ENCODE peak calls at places on chromosomes 3 and 15, in four cellular contexts. P is stimulated activated naive B cell treated with anti-CD40 and anti-IgM and Interleukin-4, amounts not matched to agents 10 μg/mL and 1 μg/mL and 100 μg/mL, for 72 hours; K is LoVo; F is AG08396. B is an unnamed sample.

GRCh38 chr15:100201376-100202280 is 140.1 kb downstream of the ADAMTS17 start:
- DNase-seq in F (no peak), K (no peak), P (no peak), B (no peak)

GRCh38 chr3:70994644-70995043 is 588.9 kb downstream of the FOXP1 start:
- DNase-seq in K (no peak), P (no peak), F (no peak), B (no peak)

GRCh38 chr15:99618941-99619411 is 53.2 kb downstream of the MEF2A start:
- DNase-seq in P (no peak), F (peak), K (no peak), B (no peak)

GRCh38 chr15:77497108-77497737 is 76.5 kb downstream of the HMG20A start:
- DNase-seq in K (no peak), F (peak), P (no peak), B (peak)

GRCh38 chr3:14145236-14145635 is 20.4 kb downstream of the TMEM43 start:
- DNase-seq in F (peak), P (no peak), K (no peak), B (no peak)

GRCh38 chr3:4401441-4401840 is 65.6 kb downstream of the SUMF1 start:
- DNase-seq in K (no peak), P (no peak), F (no peak), B (no peak)

GRCh38 chr3:39707314-39707909 is 102.0 kb upstream of the MYRIP start:
- DNase-seq in K (peak), P (no peak), F (peak), B (no peak)

GRCh38 chr3:53192608-53193007 is 31.6 kb downstream of the PRKCD start:
- DNase-seq in F (no peak), K (no peak), P (no peak), B (no peak)

GRCh38 chr15:70505411-70505919 is 257.9 kb downstream of the UACA start:
- DNase-seq in K (peak), F (peak), P (peak), B (no peak)